ENCODE peak calls at places on chromosome 21, in seven cellular contexts. One of them, this sample, is unnamed.

GRCh38 chr21:44919111-44919912 is 1.4 kb downstream of the ITGB2 start:
- DNase-seq in nucleus accumbens: no peak
- DNase-seq in H7: peak
- DNase-seq in posterior vena cava: no peak
- DNase-seq in HCEC 1CT: no peak
- DNase-seq in stimulated activated CD4-positive, alpha-beta T cell treated with anti-CD3 and anti-CD28 coated beads, Interleukin-4, amount 100 ng/mL, for 4 hours: no peak
- DNase-seq in activated T-cell treated with anti-CD3 and anti-CD28 coated beads for 1 hour: no peak
- DNase-seq in this sample: no peak

GRCh38 chr21:15534450-15534886 is 195.3 kb upstream of the USP25 start:
- DNase-seq in nucleus accumbens: no peak
- DNase-seq in H7: no peak
- DNase-seq in posterior vena cava: no peak
- DNase-seq in HCEC 1CT: no peak
- DNase-seq in stimulated activated CD4-positive, alpha-beta T cell treated with anti-CD3 and anti-CD28 coated beads, Interleukin-4, amount 100 ng/mL, for 4 hours: no peak
- DNase-seq in activated T-cell treated with anti-CD3 and anti-CD28 coated beads for 1 hour: no peak
- DNase-seq in this sample: no peak

GRCh38 chr21:44734026-44734745 is 22.8 kb upstream of the TSPEAR start:
- DNase-seq in nucleus accumbens: no peak
- DNase-seq in H7: peak
- DNase-seq in posterior vena cava: no peak
- DNase-seq in HCEC 1CT: peak
- DNase-seq in stimulated activated CD4-positive, alpha-beta T cell treated with anti-CD3 and anti-CD28 coated beads, Interleukin-4, amount 100 ng/mL, for 4 hours: no peak
- DNase-seq in activated T-cell treated with anti-CD3 and anti-CD28 coated beads for 1 hour: no peak
- DNase-seq in this sample: no peak

GRCh38 chr21:41677671-41678015 is 89.2 kb downstream of the RIPK4 start:
- DNase-seq in nucleus accumbens: no peak
- DNase-seq in H7: no peak
- DNase-seq in posterior vena cava: no peak
- DNase-seq in HCEC 1CT: no peak
- DNase-seq in stimulated activated CD4-positive, alpha-beta T cell treated with anti-CD3 and anti-CD28 coated beads, Interleukin-4, amount 100 ng/mL, for 4 hours: no peak
- DNase-seq in activated T-cell treated with anti-CD3 and anti-CD28 coated beads for 1 hour: no peak
- DNase-seq in this sample: no peak

GRCh38 chr21:42150458-42151085 is 68.4 kb upstream of the ABCG1 start:
- DNase-seq in nucleus accumbens: no peak
- DNase-seq in H7: no peak
- DNase-seq in posterior vena cava: peak
- DNase-seq in HCEC 1CT: no peak
- DNase-seq in stimulated activated CD4-positive, alpha-beta T cell treated with anti-CD3 and anti-CD28 coated beads, Interleukin-4, amount 100 ng/mL, for 4 hours: no peak
- DNase-seq in activated T-cell treated with anti-CD3 and anti-CD28 coated beads for 1 hour: no peak
- DNase-seq in this sample: no peak

GRCh38 chr21:36535618-36536241 is 55.8 kb upstream of the CLDN14 start:
- DNase-seq in nucleus accumbens: no peak
- DNase-seq in H7: no peak
- DNase-seq in posterior vena cava: no peak
- DNase-seq in HCEC 1CT: no peak
- DNase-seq in stimulated activated CD4-positive, alpha-beta T cell treated with anti-CD3 and anti-CD28 coated beads, Interleukin-4, amount 100 ng/mL, for 4 hours: no peak
- DNase-seq in activated T-cell treated with anti-CD3 and anti-CD28 coated beads for 1 hour: no peak
- DNase-seq in this sample: no peak

GRCh38 chr21:45846373-45847160 is 135.0 kb upstream of the COL6A1 start:
- DNase-seq in nucleus accumbens: no peak
- DNase-seq in H7: no peak
- DNase-seq in posterior vena cava: peak
- DNase-seq in HCEC 1CT: no peak
- DNase-seq in stimulated activated CD4-positive, alpha-beta T cell treated with anti-CD3 and anti-CD28 coated beads, Interleukin-4, amount 100 ng/mL, for 4 hours: no peak
- DNase-seq in activated T-cell treated with anti-CD3 and anti-CD28 coated beads for 1 hour: no peak
- DNase-seq in this sample: no peak

GRCh38 chr21:35048706-35049617 is at the start of gene RUNX1:
- DNase-seq in nucleus accumbens: no peak
- DNase-seq in H7: no peak
- DNase-seq in posterior vena cava: peak
- DNase-seq in HCEC 1CT: peak
- DNase-seq in stimulated activated CD4-positive, alpha-beta T cell treated with anti-CD3 and anti-CD28 coated beads, Interleukin-4, amount 100 ng/mL, for 4 hours: peak
- DNase-seq in activated T-cell treated with anti-CD3 and anti-CD28 coated beads for 1 hour: peak
- DNase-seq in this sample: peak

GRCh38 chr21:14945176-14945575 is 119.6 kb downstream of the NRIP1 start:
- DNase-seq in nucleus accumbens: no peak
- DNase-seq in H7: no peak
- DNase-seq in posterior vena cava: no peak
- DNase-seq in HCEC 1CT: no peak
- DNase-seq in stimulated activated CD4-positive, alpha-beta T cell treated with anti-CD3 and anti-CD28 coated beads, Interleukin-4, amount 100 ng/mL, for 4 hours: no peak
- DNase-seq in activated T-cell treated with anti-CD3 and anti-CD28 coated beads for 1 hour: no peak
- DNase-seq in this sample: no peak

GRCh38 chr21:41032536-41032935 is 135.4 kb upstream of the BACE2 start:
- DNase-seq in nucleus accumbens: no peak
- DNase-seq in H7: no peak
- DNase-seq in posterior vena cava: no peak
- DNase-seq in HCEC 1CT: no peak
- DNase-seq in stimulated activated CD4-positive, alpha-beta T cell treated with anti-CD3 and anti-CD28 coated beads, Interleukin-4, amount 100 ng/mL, for 4 hours: no peak
- DNase-seq in activated T-cell treated with anti-CD3 and anti-CD28 coated beads for 1 hour: no peak
- DNase-seq in this sample: no peak

GRCh38 chr21:34912022-34912933 is 136.8 kb downstream of the RUNX1 start:
- DNase-seq in nucleus accumbens: no peak
- DNase-seq in H7: no peak
- DNase-seq in posterior vena cava: no peak
- DNase-seq in HCEC 1CT: no peak
- DNase-seq in stimulated activated CD4-positive, alpha-beta T cell treated with anti-CD3 and anti-CD28 coated beads, Interleukin-4, amount 100 ng/mL, for 4 hours: no peak
- DNase-seq in activated T-cell treated with anti-CD3 and anti-CD28 coated beads for 1 hour: no peak
- DNase-seq in this sample: no peak

GRCh38 chr21:23899561-23899960 is 1707.7 kb downstream of the MRPL39 start:
- DNase-seq in nucleus accumbens: no peak
- DNase-seq in H7: no peak
- DNase-seq in posterior vena cava: no peak
- DNase-seq in HCEC 1CT: no peak
- DNase-seq in stimulated activated CD4-positive, alpha-beta T cell treated with anti-CD3 and anti-CD28 coated beads, Interleukin-4, amount 100 ng/mL, for 4 hours: no peak
- DNase-seq in activated T-cell treated with anti-CD3 and anti-CD28 coated beads for 1 hour: no peak
- DNase-seq in this sample: no peak

GRCh38 chr21:14751011-14751410 is 204.9 kb upstream of the SAMSN1 start:
- DNase-seq in nucleus accumbens: no peak
- DNase-seq in H7: no peak
- DNase-seq in posterior vena cava: no peak
- DNase-seq in HCEC 1CT: no peak
- DNase-seq in stimulated activated CD4-positive, alpha-beta T cell treated with anti-CD3 and anti-CD28 coated beads, Interleukin-4, amount 100 ng/mL, for 4 hours: no peak
- DNase-seq in activated T-cell treated with anti-CD3 and anti-CD28 coated beads for 1 hour: no peak
- DNase-seq in this sample: no peak

GRCh38 chr21:26961704-26962103 is 5.2 kb downstream of the ADAMTS5 start:
- DNase-seq in nucleus accumbens: no peak
- DNase-seq in H7: peak
- DNase-seq in posterior vena cava: no peak
- DNase-seq in HCEC 1CT: no peak
- DNase-seq in stimulated activated CD4-positive, alpha-beta T cell treated with anti-CD3 and anti-CD28 coated beads, Interleukin-4, amount 100 ng/mL, for 4 hours: no peak
- DNase-seq in activated T-cell treated with anti-CD3 and anti-CD28 coated beads for 1 hour: no peak
- DNase-seq in this sample: no peak

GRCh38 chr21:16522512-16522911 is 792.7 kb downstream of the USP25 start:
- DNase-seq in nucleus accumbens: no peak
- DNase-seq in H7: no peak
- DNase-seq in posterior vena cava: no peak
- DNase-seq in HCEC 1CT: peak
- DNase-seq in stimulated activated CD4-positive, alpha-beta T cell treated with anti-CD3 and anti-CD28 coated beads, Interleukin-4, amount 100 ng/mL, for 4 hours: no peak
- DNase-seq in activated T-cell treated with anti-CD3 and anti-CD28 coated beads for 1 hour: no peak
- DNase-seq in this sample: no peak

GRCh38 chr21:33069994-33070811 is at the start of gene OLIG1:
- DNase-seq in nucleus accumbens: no peak
- DNase-seq in H7: peak
- DNase-seq in posterior vena cava: no peak
- DNase-seq in HCEC 1CT: no peak
- DNase-seq in stimulated activated CD4-positive, alpha-beta T cell treated with anti-CD3 and anti-CD28 coated beads, Interleukin-4, amount 100 ng/mL, for 4 hours: peak
- DNase-seq in activated T-cell treated with anti-CD3 and anti-CD28 coated beads for 1 hour: no peak
- DNase-seq in this sample: no peak

GRCh38 chr21:37758997-37759396 is 157.3 kb downstream of the KCNJ6 start:
- DNase-seq in nucleus accumbens: no peak
- DNase-seq in H7: peak
- DNase-seq in posterior vena cava: no peak
- DNase-seq in HCEC 1CT: peak
- DNase-seq in stimulated activated CD4-positive, alpha-beta T cell treated with anti-CD3 and anti-CD28 coated beads, Interleukin-4, amount 100 ng/mL, for 4 hours: no peak
- DNase-seq in activated T-cell treated with anti-CD3 and anti-CD28 coated beads for 1 hour: no peak
- DNase-seq in this sample: no peak

GRCh38 chr21:35664683-35665082 is 395.6 kb downstream of the SETD4 start:
- DNase-seq in nucleus accumbens: no peak
- DNase-seq in H7: no peak
- DNase-seq in posterior vena cava: no peak
- DNase-seq in HCEC 1CT: no peak
- DNase-seq in stimulated activated CD4-positive, alpha-beta T cell treated with anti-CD3 and anti-CD28 coated beads, Interleukin-4, amount 100 ng/mL, for 4 hours: no peak
- DNase-seq in activated T-cell treated with anti-CD3 and anti-CD28 coated beads for 1 hour: no peak
- DNase-seq in this sample: no peak

GRCh38 chr21:25938673-25939395 is 204.1 kb downstream of the GABPA start:
- DNase-seq in nucleus accumbens: no peak
- DNase-seq in H7: no peak
- DNase-seq in posterior vena cava: no peak
- DNase-seq in HCEC 1CT: no peak
- DNase-seq in stimulated activated CD4-positive, alpha-beta T cell treated with anti-CD3 and anti-CD28 coated beads, Interleukin-4, amount 100 ng/mL, for 4 hours: no peak
- DNase-seq in activated T-cell treated with anti-CD3 and anti-CD28 coated beads for 1 hour: no peak
- DNase-seq in this sample: no peak

GRCh38 chr21:45412909-45413581 is 8.1 kb downstream of the COL18A1 start:
- DNase-seq in nucleus accumbens: no peak
- DNase-seq in H7: no peak
- DNase-seq in posterior vena cava: peak
- DNase-seq in HCEC 1CT: no peak
- DNase-seq in stimulated activated CD4-positive, alpha-beta T cell treated with anti-CD3 and anti-CD28 coated beads, Interleukin-4, amount 100 ng/mL, for 4 hours: no peak
- DNase-seq in activated T-cell treated with anti-CD3 and anti-CD28 coated beads for 1 hour: no peak
- DNase-seq in this sample: no peak